ENCODE peak calls at places on chromosomes 4 and X, in five cellular contexts. Z, T, P, L and Q are unnamed samples.

GRCh38 chr4:82694106-82694505 is 104.5 kb downstream of the SCD5 start:
- DNase-seq in Z (no peak), T (no peak), P (no peak), L (no peak), Q (no peak)

GRCh38 chr4:42412251-42412650 is 15.0 kb downstream of the SHISA3 start:
- DNase-seq in Z (no peak), T (no peak), P (no peak), L (no peak), Q (no peak)

GRCh38 chr4:10311939-10312338 is 145.3 kb downstream of the ZNF518B start:
- DNase-seq in Z (no peak), T (no peak), P (no peak), L (no peak), Q (no peak)

GRCh38 chr4:168269879-168270278 is 48.7 kb downstream of the DDX60 start:
- DNase-seq in Z (peak; percentile 13), T (no peak), P (no peak), L (no peak), Q (no peak)

GRCh38 chrX:42673411-42673810 is 104.6 kb downstream of the PPP1R2C start:
- DNase-seq in Z (no peak), T (no peak), P (no peak), L (no peak), Q (no peak)

GRCh38 chr4:25223770-25224375 is 10.0 kb upstream of the PI4K2B start:
- DNase-seq in Z (no peak), T (no peak), P (no peak), L (no peak), Q (no peak)

GRCh38 chr4:1981251-1982055 is 27.3 kb downstream of the NELFA start:
- DNase-seq in Z (peak; percentile 40), T (no peak), P (peak; percentile 81), L (no peak), Q (peak; percentile 69)

GRCh38 chr4:79281577-79282359 is 44.1 kb downstream of the NAA11 start:
- DNase-seq in Z (no peak), T (no peak), P (no peak), L (no peak), Q (no peak)

GRCh38 chrX:47751670-47752069 is 85.0 kb upstream of the ZNF81 start:
- DNase-seq in Z (peak; percentile 71), T (peak; percentile 35), P (no peak), L (no peak), Q (peak; percentile 43)

GRCh38 chr4:107863850-107864371 is 39.2 kb downstream of the SGMS2 start:
- DNase-seq in Z (peak; percentile 69), T (no peak), P (no peak), L (no peak), Q (peak; percentile 49)

GRCh38 chr4:153794001-153794400 is 5.1 kb upstream of the SFRP2 start:
- DNase-seq in Z (no peak), T (no peak), P (no peak), L (no peak), Q (no peak)

GRCh38 chrX:44946771-44947170 is 73.8 kb downstream of the KDM6A start:
- DNase-seq in Z (no peak), T (no peak), P (no peak), L (no peak), Q (no peak)

GRCh38 chr4:113700602-113701150 is 60.9 kb downstream of the CAMK2D start:
- DNase-seq in Z (peak; percentile 13), T (no peak), P (no peak), L (no peak), Q (no peak)

GRCh38 chr4:187416236-187416635 is 579.3 kb upstream of the ZFP42 start:
- DNase-seq in Z (no peak), T (no peak), P (no peak), L (no peak), Q (no peak)

GRCh38 chr4:84878541-84878940 is 87.9 kb downstream of the WDFY3 start:
- DNase-seq in Z (no peak), T (no peak), P (no peak), L (no peak), Q (no peak)

GRCh38 chr4:83151645-83152044 is 37.1 kb upstream of the PLAC8 start:
- DNase-seq in Z (no peak), T (no peak), P (no peak), L (no peak), Q (no peak)

GRCh38 chr4:159446266-159446976 is 343.5 kb downstream of the RAPGEF2 start:
- DNase-seq in Z (peak; percentile 41), T (peak; percentile 42), P (no peak), L (no peak), Q (peak; percentile 28)

DNA sequence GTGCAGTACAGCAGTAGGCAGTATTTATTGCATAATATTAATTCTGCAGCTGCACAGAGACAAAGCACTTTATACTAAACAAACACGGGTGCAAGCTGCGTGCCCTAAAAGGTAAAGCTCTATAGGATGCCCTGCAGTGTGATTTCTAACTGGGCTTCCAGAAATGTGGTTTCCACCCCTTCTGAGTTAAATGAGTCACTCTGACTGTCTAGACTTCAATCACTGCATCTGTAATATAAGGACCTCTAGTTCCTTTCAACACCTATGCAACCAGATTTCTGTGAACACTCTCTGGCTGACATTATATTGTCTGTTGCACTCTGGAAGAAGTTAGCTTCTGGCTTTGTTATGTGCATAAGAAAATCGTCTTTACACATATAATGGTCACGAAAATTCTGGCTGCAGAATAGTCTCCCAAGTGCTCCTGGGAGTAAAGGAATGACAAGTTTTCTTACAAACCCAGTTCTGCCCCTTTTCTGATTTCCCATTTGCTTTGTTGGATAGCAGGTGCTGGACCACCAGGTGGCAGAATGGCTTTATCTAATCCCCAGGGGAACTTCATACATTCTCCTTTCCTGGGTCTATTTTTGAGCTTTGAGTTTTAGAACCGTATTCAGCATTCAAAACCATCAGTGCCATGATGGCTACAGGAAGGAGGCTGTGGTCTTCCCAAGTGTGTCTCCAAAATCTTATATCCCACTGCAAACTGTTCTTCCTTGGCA is 842.2 kb downstream of the STIM2 start:
- DNase-seq in Z (no peak), T (no peak), P (no peak), L (no peak), Q (no peak)
- TF ChIP-seq CTCF in Z (no peak), T (no peak), P (no peak), L (no peak), Q (no peak)

DNA sequence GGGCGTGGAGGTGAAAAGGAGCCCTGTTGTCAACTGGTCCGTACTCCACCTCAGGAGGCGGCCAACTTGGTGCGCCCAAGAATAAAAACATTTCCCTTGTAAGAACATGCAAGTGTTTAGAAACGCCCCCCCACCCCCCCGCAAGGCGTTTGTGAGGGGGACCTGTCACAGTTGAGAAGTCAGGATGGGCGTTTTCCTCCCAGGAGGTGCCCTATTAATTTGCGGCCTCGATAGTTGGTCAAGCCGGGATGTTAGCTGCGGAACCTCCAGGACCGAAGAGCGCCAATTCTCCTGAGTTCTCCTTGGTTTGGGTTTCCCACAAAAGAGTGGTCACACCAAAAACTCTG is 651 bp upstream of the SAP30 start:
- DNase-seq in Z (no peak), T (peak; percentile 62), P (peak; percentile 94), L (peak; percentile 65), Q (no peak)
- TF ChIP-seq POLR2A in Z (no peak), T (no peak), P (no peak), L (no peak), Q (no peak)

GRCh38 chrX:144566592-144566991 is 680.7 kb upstream of the SPANXN1 start:
- DNase-seq in Z (no peak), T (no peak), P (no peak), L (no peak), Q (no peak)
- TF ChIP-seq CTCF in Z (no peak), T (no peak), P (no peak), L (no peak), Q (no peak)

GRCh38 chrX:63350979-63351616 is at the start of gene SPIN4:
- DNase-seq in Z (peak; percentile 92), T (peak; percentile 86), P (peak; percentile 96), L (peak; percentile 79), Q (peak; percentile 88)
- TF ChIP-seq POLR2A in Z (peak; percentile 77), T (peak; percentile 64), P (no peak), L (peak; percentile 42), Q (no peak)

GRCh38 chr4:58734030-58734673 is 1624.0 kb upstream of the IGFBP7 start:
- DNase-seq in Z (no peak), T (no peak), P (no peak), L (no peak), Q (no peak)

DNA sequence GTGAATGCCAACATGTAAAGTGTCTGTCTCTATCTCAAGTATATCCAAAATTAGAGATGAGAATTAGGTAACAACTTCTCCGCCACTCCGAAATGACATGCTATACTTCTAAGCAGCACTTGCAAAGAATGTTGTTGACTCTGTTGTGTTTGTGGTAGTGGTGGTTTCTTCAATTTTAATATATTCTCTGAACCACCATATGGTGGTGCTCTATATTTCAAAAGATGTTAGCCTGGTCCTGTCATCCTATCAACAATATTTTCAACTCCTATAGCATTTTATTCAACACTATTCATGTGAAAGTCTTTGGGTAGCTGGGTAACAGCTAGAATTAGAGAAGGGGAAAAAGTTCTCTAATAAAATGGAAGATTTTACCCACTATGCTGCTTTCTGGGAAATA is 1622.8 kb upstream of the IGFBP7 start:
- DNase-seq in Z (no peak), T (no peak), P (no peak), L (no peak), Q (no peak)
- TF ChIP-seq CTCF in Z (no peak), T (no peak), P (no peak), L (no peak), Q (no peak)

DNA sequence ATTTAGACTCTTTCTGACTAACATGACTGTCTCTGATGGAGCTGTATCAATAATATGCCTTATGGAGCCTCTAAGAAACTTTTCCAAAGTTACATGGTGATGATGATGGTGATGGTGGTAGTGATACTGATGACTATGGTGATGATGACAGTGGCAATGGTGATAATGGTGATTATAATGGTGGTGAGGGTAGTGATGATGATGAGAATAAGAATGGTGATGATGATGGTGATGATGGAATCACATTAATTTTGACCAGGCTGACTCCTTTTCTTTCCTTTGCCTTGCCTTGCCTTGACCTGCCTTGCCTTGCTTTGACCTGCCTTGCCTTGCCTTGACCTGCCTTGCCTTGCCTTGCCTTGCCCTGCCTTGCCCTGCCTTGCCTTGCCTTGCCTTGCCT is 31.7 kb upstream of the AREG start:
- DNase-seq in Z (no peak), T (no peak), P (no peak), L (no peak), Q (no peak)
- TF ChIP-seq POLR2A in Z (no peak), T (no peak), P (no peak), L (no peak), Q (no peak)

GRCh38 chrX:19624754-19625153 is 109.4 kb upstream of the MAP3K15 start:
- DNase-seq in Z (no peak), T (no peak), P (no peak), L (no peak), Q (no peak)
- TF ChIP-seq CTCF in Z (no peak), T (no peak), P (no peak), L (no peak), Q (no peak)